ENCODE peak calls at places on chromosomes 7 and 10, in six cellular contexts. L is neuronal stem cell, T is mesenchymal stem cell, A is IMR-90, Z is H1, B is trophoblast cell. H is an unnamed sample.

GRCh38 chr10:61793760-61794713 is 107.5 kb upstream of the ARID5B start:
- DNase-seq in L (no peak), T (peak), A (peak), Z (no peak), B (no peak), H (no peak)

GRCh38 chr7:142785841-142786250 is 15.1 kb downstream of the PRSS2 start:
- DNase-seq in L (no peak), T (no peak), A (no peak), Z (no peak), B (no peak), H (peak)

GRCh38 chr7:16502303-16502702 is 24.3 kb upstream of the LRRC72 start:
- DNase-seq in L (no peak), T (no peak), A (no peak), Z (no peak), B (no peak), H (no peak)

GRCh38 chr10:112955736-112956421 is 5.8 kb downstream of the TCF7L2 start:
- DNase-seq in L (no peak), T (peak), A (peak), Z (no peak), B (peak), H (no peak)

GRCh38 chr7:84228526-84228925 is 33.9 kb upstream of the SEMA3A start:
- DNase-seq in L (peak), T (no peak), A (no peak), Z (peak), B (no peak), H (peak)

GRCh38 chr10:132523561-132524442 is 13.8 kb upstream of the INPP5A start:
- DNase-seq in L (no peak), T (no peak), A (no peak), Z (no peak), B (no peak), H (no peak)

GRCh38 chr10:102334106-102334505 is 61.4 kb upstream of the NFKB2 start:
- DNase-seq in L (peak), T (peak), A (peak), Z (no peak), B (peak), H (no peak)

GRCh38 chr7:41268874-41269273 is 434.0 kb downstream of the INHBA start:
- DNase-seq in L (no peak), T (peak), A (peak), Z (no peak), B (no peak), H (no peak)

GRCh38 chr10:105827133-105827532 is 1186.0 kb downstream of the SORCS3 start:
- DNase-seq in L (no peak), T (no peak), A (no peak), Z (no peak), B (no peak), H (no peak)

GRCh38 chr10:26215923-26216576 is 524 bp upstream of the GAD2 start:
- DNase-seq in L (peak), T (no peak), A (no peak), Z (no peak), B (peak), H (peak)

GRCh38 chr10:16242859-16243613 is 193.8 kb upstream of the PTER start:
- DNase-seq in L (peak), T (no peak), A (no peak), Z (peak), B (no peak), H (peak)

GRCh38 chr7:128773604-128774003 is 2.0 kb downstream of the OPN1SW start:
- DNase-seq in L (no peak), T (no peak), A (no peak), Z (no peak), B (no peak), H (no peak)

GRCh38 chr10:74474022-74474713 is 323.1 kb downstream of the ADK start:
- DNase-seq in L (no peak), T (no peak), A (no peak), Z (no peak), B (no peak), H (no peak)

GRCh38 chr10:92350411-92350810 is 59.4 kb downstream of the MARCHF5 start:
- DNase-seq in L (no peak), T (peak), A (no peak), Z (no peak), B (no peak), H (no peak)

GRCh38 chr10:95553674-95554073 is 7.5 kb downstream of the SORBS1 start:
- DNase-seq in L (no peak), T (no peak), A (no peak), Z (no peak), B (no peak), H (no peak)

GRCh38 chr7:2689951-2690705 is 2.1 kb downstream of the AMZ1 start:
- DNase-seq in L (no peak), T (peak), A (peak), Z (no peak), B (peak), H (no peak)

GRCh38 chr7:27688056-27688455 is 25.4 kb upstream of the HIBADH start:
- DNase-seq in L (no peak), T (no peak), A (no peak), Z (no peak), B (no peak), H (no peak)

GRCh38 chr7:22447008-22447407 is 53.0 kb downstream of the STEAP1B start:
- DNase-seq in L (no peak), T (no peak), A (no peak), Z (no peak), B (no peak), H (no peak)

GRCh38 chr10:60573342-60573741 is 183.7 kb upstream of the ANK3 start:
- DNase-seq in L (peak), T (peak), A (no peak), Z (no peak), B (no peak), H (no peak)

GRCh38 chr10:124717911-124718734 is 26.1 kb downstream of the FAM53B start:
- DNase-seq in L (no peak), T (peak), A (no peak), Z (no peak), B (no peak), H (no peak)

GRCh38 chr10:59867590-59867989 is 38.8 kb downstream of the CCDC6 start:
- DNase-seq in L (no peak), T (no peak), A (no peak), Z (no peak), B (no peak), H (no peak)

GRCh38 chr7:97119747-97120146 is 2.2 kb downstream of the SDHAF3 start:
- DNase-seq in L (no peak), T (no peak), A (no peak), Z (no peak), B (no peak), H (no peak)

GRCh38 chr7:134370135-134370534 is 53.4 kb upstream of the SLC35B4 start:
- DNase-seq in L (no peak), T (no peak), A (no peak), Z (no peak), B (no peak), H (no peak)

GRCh38 chr10:42543840-42544372 is 94.5 kb downstream of the ZNF33B start:
- DNase-seq in L (no peak), T (no peak), A (no peak), Z (no peak), B (no peak), H (no peak)

GRCh38 chr10:71476249-71477011 is 79.7 kb downstream of the CDH23 start:
- DNase-seq in L (no peak), T (no peak), A (no peak), Z (no peak), B (no peak), H (no peak)

GRCh38 chr10:69123306-69123746 is 652 bp upstream of the VPS26A start:
- DNase-seq in L (no peak), T (peak), A (peak), Z (no peak), B (no peak), H (no peak)

GRCh38 chr10:62815373-62816111 is 624 bp downstream of the EGR2 start:
- DNase-seq in L (no peak), T (peak), A (no peak), Z (no peak), B (no peak), H (peak)

GRCh38 chr10:102501201-102502028 is 1.1 kb downstream of the ACTR1A start:
- DNase-seq in L (no peak), T (no peak), A (peak), Z (no peak), B (no peak), H (no peak)

GRCh38 chr7:5452937-5453540 is 29.4 kb upstream of the TNRC18 start:
- DNase-seq in L (peak), T (peak), A (peak), Z (no peak), B (no peak), H (peak)

DNA sequence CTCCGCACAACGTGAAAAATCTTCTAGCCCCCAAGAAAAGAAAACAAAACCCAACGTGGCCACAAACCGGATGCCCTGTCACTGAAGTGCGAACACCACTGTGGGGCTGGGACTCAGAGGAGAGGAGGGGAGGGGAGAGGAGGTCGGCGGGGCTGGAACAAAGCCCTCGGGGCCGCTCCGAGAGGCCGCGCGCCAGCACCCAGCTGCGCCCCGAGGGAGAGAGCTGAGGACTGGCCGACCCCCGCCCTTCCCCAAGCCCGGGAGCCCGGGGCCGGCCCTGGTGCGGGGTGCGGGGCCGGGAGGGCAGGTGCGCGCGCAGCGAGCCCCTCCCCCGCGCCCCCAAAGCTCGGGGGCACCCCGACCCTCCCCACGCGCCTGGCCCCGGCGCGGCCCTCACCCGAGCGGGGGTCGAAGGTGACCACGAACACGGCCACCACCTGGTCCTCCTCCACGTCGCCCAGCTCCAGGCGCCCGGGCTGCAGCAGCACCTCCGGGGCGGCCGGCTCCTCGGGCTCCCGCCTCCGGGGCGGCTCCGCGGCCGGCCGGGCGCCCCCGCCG is 398 bp downstream of the DENND11 start:
- DNase-seq in L (peak), T (peak), A (no peak), Z (no peak), B (no peak), H (peak)
- H3K14ac ChIP-seq in L (no peak), T (peak), A (no peak), Z (no peak), B (no peak), H (no peak)

DNA sequence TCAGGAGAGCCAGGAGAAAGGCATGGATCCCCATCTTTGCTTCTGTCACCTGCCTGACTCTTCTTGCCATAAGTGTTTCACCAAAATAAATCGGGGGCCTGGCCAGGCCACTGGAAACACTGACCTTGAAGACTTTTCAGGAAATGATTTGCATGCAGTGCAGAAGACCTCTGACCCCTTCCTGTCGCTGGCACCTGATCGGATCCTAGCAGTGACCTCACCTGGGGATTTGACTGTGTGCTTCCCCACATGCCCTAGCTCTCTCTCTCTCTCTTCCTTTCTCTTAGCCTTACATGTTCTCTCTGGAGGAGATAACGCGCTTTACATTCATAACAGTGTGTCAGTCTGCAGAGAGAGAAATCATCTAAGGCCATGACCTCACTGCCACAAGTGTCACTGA is 243.0 kb downstream of the PRPF18 start:
- DNase-seq in L (no peak), T (no peak), A (no peak), Z (no peak), B (no peak), H (no peak)
- H3K14ac ChIP-seq in L (no peak), T (no peak), A (no peak), Z (no peak), B (no peak), H (no peak)

DNA sequence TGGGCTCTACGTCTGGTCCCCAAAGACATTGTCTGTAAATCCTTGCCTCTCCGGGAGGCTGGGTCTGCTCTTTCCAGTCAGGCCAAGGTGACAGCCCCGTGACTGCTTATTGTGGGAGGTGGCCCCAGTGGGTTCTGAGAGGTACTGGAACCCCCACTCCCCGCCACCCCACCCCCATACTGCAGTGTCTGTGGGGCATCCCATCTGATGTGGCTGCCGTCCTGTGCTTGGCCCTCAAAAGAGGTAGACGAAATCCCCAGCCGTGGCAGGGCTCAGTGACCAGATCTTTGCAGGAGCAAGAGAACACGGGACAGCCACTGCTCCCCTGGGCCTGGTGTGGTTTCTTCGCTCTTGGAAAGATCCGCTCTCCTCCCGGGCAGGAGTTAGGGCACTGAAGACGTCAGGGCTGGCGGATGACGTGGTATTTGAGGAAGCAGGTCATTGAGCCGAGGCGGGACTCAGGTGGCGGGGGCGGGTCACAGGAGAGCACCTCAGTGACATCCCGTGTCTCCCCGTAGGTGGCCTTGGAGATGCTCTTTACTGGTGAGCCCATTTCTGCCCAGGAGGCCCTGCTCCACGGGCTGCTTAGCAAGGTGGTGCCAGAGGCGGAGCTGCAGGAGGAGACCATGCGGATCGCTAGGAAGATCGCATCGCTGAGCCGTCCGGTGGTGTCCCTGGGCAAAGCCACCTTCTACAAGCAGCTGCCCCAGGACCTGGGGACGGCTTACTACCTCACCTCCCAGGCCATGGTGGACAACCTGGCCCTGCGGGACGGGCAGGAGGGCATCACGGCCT is 20.7 kb downstream of the ECHDC3 start:
- DNase-seq in L (no peak), T (no peak), A (no peak), Z (no peak), B (no peak), H (no peak)
- H3K14ac ChIP-seq in L (no peak), T (no peak), A (no peak), Z (no peak), B (no peak), H (no peak)

DNA sequence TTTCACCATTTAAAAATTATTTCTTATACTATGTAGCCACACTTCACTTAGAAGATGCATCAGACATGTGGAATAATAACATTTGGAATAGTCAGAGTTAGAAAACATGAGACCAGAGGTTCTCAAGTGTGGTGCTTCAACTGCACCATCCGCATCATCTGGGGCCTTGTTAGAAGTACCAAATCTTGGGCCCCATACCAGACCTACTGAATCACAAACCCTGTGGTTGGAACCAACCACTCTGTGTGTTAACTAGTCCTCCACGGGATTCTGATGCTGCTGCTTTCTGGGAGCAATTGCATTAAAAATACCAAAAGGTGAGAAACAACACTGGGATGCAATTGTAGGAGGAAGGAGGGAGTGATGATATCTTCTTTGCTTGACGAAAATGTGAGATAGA is 125.2 kb downstream of the GNAT3 start:
- DNase-seq in L (no peak), T (peak), A (peak), Z (no peak), B (no peak), H (no peak)
- H3K14ac ChIP-seq in L (no peak), T (no peak), A (no peak), Z (no peak), B (no peak), H (no peak)

GRCh38 chr7:42950417-42950816 is 18.2 kb downstream of the MRPL32 start:
- DNase-seq in L (no peak), T (no peak), A (no peak), Z (no peak), B (no peak), H (no peak)
- H3K14ac ChIP-seq in L (no peak), T (no peak), A (no peak), Z (no peak), B (no peak), H (no peak)

DNA sequence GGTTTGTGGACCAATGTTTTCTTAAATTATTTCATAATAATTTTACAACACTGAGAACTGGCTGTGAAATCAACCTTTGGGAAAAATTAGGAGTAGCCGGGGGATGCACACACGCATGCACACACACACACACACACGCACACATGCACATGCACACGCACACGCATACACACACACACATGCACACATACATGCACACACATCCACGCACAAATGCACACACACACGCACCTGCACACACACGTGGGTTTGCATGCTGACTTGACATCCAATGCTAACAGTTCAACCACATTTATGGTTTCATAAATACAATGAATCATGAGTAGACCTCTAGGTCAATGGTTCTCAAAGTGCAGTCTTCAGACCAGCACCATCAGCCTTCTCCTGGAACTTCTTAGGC is 354.1 kb downstream of the DPP6 start:
- DNase-seq in L (no peak), T (no peak), A (no peak), Z (no peak), B (no peak), H (no peak)
- H3K14ac ChIP-seq in L (no peak), T (no peak), A (no peak), Z (no peak), B (no peak), H (no peak)

DNA sequence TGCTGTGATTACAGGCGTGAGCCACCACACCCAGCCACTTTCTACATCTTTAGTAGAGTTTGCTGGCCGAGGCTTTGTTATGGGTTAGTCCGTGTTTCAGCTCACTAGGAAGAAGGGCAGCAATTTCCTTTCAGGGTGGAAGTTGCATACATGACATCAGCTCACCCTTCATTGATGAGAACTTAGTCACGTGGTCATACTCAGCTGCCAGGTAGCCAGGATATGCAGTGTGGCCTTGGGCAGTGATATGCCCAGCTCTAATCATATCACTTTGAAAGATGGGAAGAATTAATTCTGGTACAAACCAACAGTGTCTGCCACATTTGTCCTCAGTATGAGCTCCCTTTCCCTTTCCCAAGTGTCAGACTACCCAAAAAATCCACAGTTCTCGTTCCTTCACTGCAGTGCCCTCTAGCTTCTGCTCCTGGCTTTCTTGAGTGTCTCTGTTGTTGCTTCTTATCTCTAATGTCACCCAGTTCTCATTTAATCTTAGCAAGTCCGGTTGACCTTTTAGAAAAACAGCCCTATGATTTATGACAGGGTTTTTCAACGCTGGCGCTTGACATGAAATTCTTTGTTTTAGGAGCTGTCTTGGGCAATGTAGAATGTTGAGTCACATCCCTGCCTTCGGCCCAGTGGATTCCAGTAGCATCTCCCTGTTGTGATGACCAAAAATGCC is 108.7 kb upstream of the ITGB1 start:
- DNase-seq in L (no peak), T (peak), A (peak), Z (no peak), B (no peak), H (no peak)
- H3K14ac ChIP-seq in L (no peak), T (no peak), A (peak), Z (no peak), B (no peak), H (no peak)

H was measured in H9.